ENCODE peak calls at places on chromosomes 1 and 21, in five cellular contexts. One of them, this sample, is unnamed. For H3K4me1, the result is how much of the 10 kb centered on the place peaks cover.

GRCh38 chr1:41439234-41439633 is 45.2 kb downstream of the EDN2 start:
- DNase-seq in IMR-90: no peak
- DNase-seq in upper lobe of left lung: no peak
- DNase-seq in colonic mucosa: no peak
- DNase-seq in cardiac muscle cell: no peak
- DNase-seq in this sample: no peak

GRCh38 chr1:208081972-208082371 is 162.2 kb downstream of the PLXNA2 start:
- DNase-seq in colonic mucosa: no peak
- DNase-seq in cardiac muscle cell: no peak
- DNase-seq in upper lobe of left lung: no peak
- DNase-seq in IMR-90: no peak
- DNase-seq in this sample: no peak

GRCh38 chr1:185850366-185850765 is 116.2 kb downstream of the HMCN1 start:
- DNase-seq in cardiac muscle cell: no peak
- DNase-seq in colonic mucosa: no peak
- DNase-seq in upper lobe of left lung: no peak
- DNase-seq in IMR-90: peak
- DNase-seq in this sample: no peak

GRCh38 chr21:45497846-45498645 is 44.2 kb downstream of the SLC19A1 start:
- DNase-seq in upper lobe of left lung: no peak
- DNase-seq in IMR-90: no peak
- DNase-seq in colonic mucosa: no peak
- DNase-seq in cardiac muscle cell: no peak
- DNase-seq in this sample: peak

GRCh38 chr1:203673550-203674411 is 47.1 kb downstream of the ATP2B4 start:
- DNase-seq in IMR-90: peak
- DNase-seq in colonic mucosa: peak
- DNase-seq in upper lobe of left lung: peak
- DNase-seq in cardiac muscle cell: peak
- DNase-seq in this sample: no peak

GRCh38 chr1:159188375-159188788 is 16.3 kb upstream of the ACKR1 start:
- DNase-seq in cardiac muscle cell: peak
- DNase-seq in IMR-90: peak
- DNase-seq in colonic mucosa: peak
- DNase-seq in upper lobe of left lung: peak
- DNase-seq in this sample: peak

GRCh38 chr1:76835203-76835602 is 32.1 kb upstream of the ST6GALNAC5 start:
- DNase-seq in colonic mucosa: no peak
- DNase-seq in cardiac muscle cell: peak
- DNase-seq in upper lobe of left lung: no peak
- DNase-seq in IMR-90: no peak
- DNase-seq in this sample: no peak

GRCh38 chr1:36109041-36109679 is 15.9 kb downstream of the COL8A2 start:
- DNase-seq in cardiac muscle cell: peak
- DNase-seq in colonic mucosa: no peak
- DNase-seq in upper lobe of left lung: no peak
- DNase-seq in IMR-90: peak
- DNase-seq in this sample: no peak

GRCh38 chr1:27522860-27523665 is 33.1 kb upstream of the WASF2 start:
- DNase-seq in IMR-90: no peak
- DNase-seq in colonic mucosa: no peak
- DNase-seq in cardiac muscle cell: peak
- DNase-seq in upper lobe of left lung: no peak
- DNase-seq in this sample: no peak

GRCh38 chr1:201021333-201022177 is 2.0 kb downstream of the KIF21B start:
- DNase-seq in upper lobe of left lung: no peak
- DNase-seq in IMR-90: no peak
- DNase-seq in cardiac muscle cell: no peak
- DNase-seq in colonic mucosa: no peak
- DNase-seq in this sample: no peak

GRCh38 chr21:42002421-42002958 is 7.7 kb downstream of the ZBTB21 start:
- DNase-seq in colonic mucosa: no peak
- DNase-seq in upper lobe of left lung: no peak
- DNase-seq in IMR-90: peak
- DNase-seq in cardiac muscle cell: peak
- DNase-seq in this sample: no peak

GRCh38 chr1:60573726-60574409 is 500.3 kb upstream of the C1orf87 start:
- DNase-seq in cardiac muscle cell: peak
- DNase-seq in upper lobe of left lung: peak
- DNase-seq in colonic mucosa: no peak
- DNase-seq in IMR-90: no peak
- DNase-seq in this sample: no peak

GRCh38 chr21:25103500-25104207 is 503.6 kb downstream of the MRPL39 start:
- DNase-seq in colonic mucosa: no peak
- DNase-seq in cardiac muscle cell: no peak
- DNase-seq in upper lobe of left lung: no peak
- DNase-seq in IMR-90: peak
- DNase-seq in this sample: no peak

GRCh38 chr1:205048382-205048781 is 5.4 kb downstream of the CNTN2 start:
- DNase-seq in colonic mucosa: no peak
- DNase-seq in IMR-90: no peak
- DNase-seq in cardiac muscle cell: no peak
- DNase-seq in upper lobe of left lung: no peak
- DNase-seq in this sample: no peak

GRCh38 chr1:56019922-56020321 is 559.4 kb downstream of the PLPP3 start:
- DNase-seq in upper lobe of left lung: no peak
- DNase-seq in cardiac muscle cell: no peak
- DNase-seq in IMR-90: no peak
- DNase-seq in colonic mucosa: no peak
- DNase-seq in this sample: no peak

GRCh38 chr1:115222616-115223402 is 115.2 kb downstream of the NGF start:
- DNase-seq in IMR-90: no peak
- DNase-seq in upper lobe of left lung: no peak
- DNase-seq in cardiac muscle cell: no peak
- DNase-seq in colonic mucosa: no peak
- DNase-seq in this sample: no peak

GRCh38 chr1:27504588-27505419 is 14.8 kb upstream of the WASF2 start:
- DNase-seq in IMR-90: peak
- DNase-seq in cardiac muscle cell: peak
- DNase-seq in upper lobe of left lung: no peak
- DNase-seq in colonic mucosa: peak
- DNase-seq in this sample: peak

GRCh38 chr21:45081636-45082035 is 7.3 kb downstream of the ADARB1 start:
- DNase-seq in upper lobe of left lung: no peak
- DNase-seq in colonic mucosa: no peak
- DNase-seq in cardiac muscle cell: no peak
- DNase-seq in IMR-90: no peak
- DNase-seq in this sample: no peak

GRCh38 chr21:44755227-44755626 is 43.9 kb upstream of the TSPEAR start:
- DNase-seq in cardiac muscle cell: peak
- DNase-seq in colonic mucosa: no peak
- DNase-seq in upper lobe of left lung: no peak
- DNase-seq in IMR-90: no peak
- DNase-seq in this sample: no peak

GRCh38 chr1:148385371-148386030 is 97.6 kb downstream of the PPIAL4G start:
- DNase-seq in cardiac muscle cell: no peak
- DNase-seq in IMR-90: no peak
- DNase-seq in colonic mucosa: no peak
- DNase-seq in upper lobe of left lung: no peak
- DNase-seq in this sample: no peak

GRCh38 chr1:12348113-12348512 is 118.3 kb downstream of the VPS13D start:
- DNase-seq in cardiac muscle cell: no peak
- DNase-seq in colonic mucosa: no peak
- DNase-seq in upper lobe of left lung: no peak
- DNase-seq in IMR-90: no peak
- DNase-seq in this sample: no peak
- H3K4me1 ChIP-seq in cardiac muscle cell: under half
- H3K4me1 ChIP-seq in colonic mucosa: under half
- H3K4me1 ChIP-seq in upper lobe of left lung: under half
- H3K4me1 ChIP-seq in IMR-90: under half
- H3K4me1 ChIP-seq in this sample: under half

GRCh38 chr1:3134378-3135072 is 65.5 kb downstream of the PRDM16 start:
- DNase-seq in cardiac muscle cell: no peak
- DNase-seq in upper lobe of left lung: peak
- DNase-seq in IMR-90: no peak
- DNase-seq in colonic mucosa: no peak
- DNase-seq in this sample: no peak
- H3K4me1 ChIP-seq in cardiac muscle cell: under half
- H3K4me1 ChIP-seq in upper lobe of left lung: under half
- H3K4me1 ChIP-seq in IMR-90: under half
- H3K4me1 ChIP-seq in colonic mucosa: under half
- H3K4me1 ChIP-seq in this sample: under half

GRCh38 chr1:94068831-94069648 is 51.9 kb downstream of the ABCA4 start:
- DNase-seq in upper lobe of left lung: peak
- DNase-seq in cardiac muscle cell: peak
- DNase-seq in IMR-90: peak
- DNase-seq in colonic mucosa: peak
- DNase-seq in this sample: no peak

GRCh38 chr1:94071391-94071790 is 49.6 kb downstream of the ABCA4 start:
- DNase-seq in upper lobe of left lung: no peak
- DNase-seq in cardiac muscle cell: no peak
- DNase-seq in IMR-90: no peak
- DNase-seq in colonic mucosa: no peak
- DNase-seq in this sample: no peak

GRCh38 chr1:94071956-94072355 is 49.0 kb downstream of the ABCA4 start:
- DNase-seq in IMR-90: no peak
- DNase-seq in upper lobe of left lung: no peak
- DNase-seq in cardiac muscle cell: peak
- DNase-seq in colonic mucosa: no peak
- DNase-seq in this sample: no peak

GRCh38 chr1:94069649-94070285 is 51.2 kb downstream of the ABCA4 start:
- DNase-seq in IMR-90: peak
- DNase-seq in upper lobe of left lung: no peak
- DNase-seq in cardiac muscle cell: no peak
- DNase-seq in colonic mucosa: no peak
- DNase-seq in this sample: no peak

GRCh38 chr1:94070746-94071318 is 50.1 kb downstream of the ABCA4 start:
- DNase-seq in IMR-90: no peak
- DNase-seq in cardiac muscle cell: no peak
- DNase-seq in upper lobe of left lung: no peak
- DNase-seq in colonic mucosa: no peak
- DNase-seq in this sample: no peak
- H3K4me1 ChIP-seq in IMR-90: under half
- H3K4me1 ChIP-seq in cardiac muscle cell: under half
- H3K4me1 ChIP-seq in upper lobe of left lung: under half
- H3K4me1 ChIP-seq in colonic mucosa: under half
- H3K4me1 ChIP-seq in this sample: under half

GRCh38 chr1:161198877-161199431 is at the start of gene ADAMTS4:
- DNase-seq in colonic mucosa: peak
- DNase-seq in IMR-90: peak
- DNase-seq in cardiac muscle cell: peak
- DNase-seq in upper lobe of left lung: no peak
- DNase-seq in this sample: peak
- H3K4me1 ChIP-seq in colonic mucosa: under half
- H3K4me1 ChIP-seq in IMR-90: under half
- H3K4me1 ChIP-seq in cardiac muscle cell: under half
- H3K4me1 ChIP-seq in upper lobe of left lung: under half
- H3K4me1 ChIP-seq in this sample: half or more

This sample was measured in suprapubic skin.